ENCODE peak calls at places on chromosomes 3 and 15, in five cellular contexts. X, Q, M, U and V are unnamed samples.
A peak's percentile ranks its signal among the peaks of the same experiment; 100 is the strongest.

GRCh38 chr3:107574650-107575049 is 51.9 kb downstream of the BBX start:
- DNase-seq in X (peak; percentile 72), Q (no peak), M (no peak), U (no peak), V (no peak)

GRCh38 chr3:150635526-150635925 is 32.4 kb downstream of the SELENOT start:
- DNase-seq in X (peak; percentile 18), Q (no peak), M (no peak), U (no peak), V (no peak)

GRCh38 chr15:80898040-80898439 is 91.6 kb downstream of the MESD start:
- DNase-seq in X (no peak), Q (no peak), M (no peak), U (no peak), V (no peak)

GRCh38 chr15:92448370-92448769 is 54.7 kb downstream of the ST8SIA2 start:
- DNase-seq in X (no peak), Q (no peak), M (no peak), U (no peak), V (no peak)

GRCh38 chr3:85912981-85913380 is 954.2 kb downstream of the CADM2 start:
- DNase-seq in X (no peak), Q (no peak), M (no peak), U (no peak), V (no peak)

GRCh38 chr15:91710072-91710471 is 143.4 kb upstream of the SLCO3A1 start:
- DNase-seq in X (no peak), Q (no peak), M (no peak), U (peak; percentile 32), V (no peak)

GRCh38 chr15:72733941-72734738 is 48.1 kb downstream of the BBS4 start:
- DNase-seq in X (no peak), Q (no peak), M (no peak), U (no peak), V (no peak)

GRCh38 chr3:183265713-183266417 is 12.8 kb downstream of the B3GNT5 start:
- DNase-seq in X (peak; percentile 66), Q (no peak), M (no peak), U (peak; percentile 73), V (no peak)

GRCh38 chr3:39103324-39103693 is 4.1 kb downstream of the GORASP1 start:
- DNase-seq in X (no peak), Q (no peak), M (no peak), U (no peak), V (no peak)

GRCh38 chr3:184289426-184289938 is 9.6 kb upstream of the PSMD2 start:
- DNase-seq in X (peak; percentile 65), Q (no peak), M (no peak), U (peak; percentile 75), V (no peak)

GRCh38 chr3:116647955-116648354 is 61.6 kb upstream of the TUSC7 start:
- DNase-seq in X (no peak), Q (no peak), M (no peak), U (no peak), V (no peak)

GRCh38 chr15:63636518-63637061 is 39.4 kb downstream of the FBXL22 start:
- DNase-seq in X (no peak), Q (no peak), M (no peak), U (no peak), V (no peak)

GRCh38 chr3:116339441-116340028 is 105.8 kb downstream of the LSAMP start:
- DNase-seq in X (peak; percentile 81), Q (no peak), M (peak; percentile 86), U (no peak), V (peak; percentile 61)

GRCh38 chr15:71191296-71191695 is 76.0 kb downstream of the THSD4 start:
- DNase-seq in X (no peak), Q (no peak), M (no peak), U (no peak), V (no peak)

GRCh38 chr3:129618186-129618820 is 11.8 kb upstream of the PLXND1 start:
- DNase-seq in X (no peak), Q (peak; percentile 15), M (peak; percentile 63), U (no peak), V (no peak)

GRCh38 chr3:142888099-142888483 is 792 bp downstream of the PCOLCE2 start:
- DNase-seq in X (peak; percentile 64), Q (no peak), M (no peak), U (no peak), V (peak; percentile 74)

GRCh38 chr3:197793246-197793645 is 2.2 kb downstream of the LRCH3 start:
- DNase-seq in X (peak; percentile 46), Q (no peak), M (no peak), U (no peak), V (no peak)

GRCh38 chr3:17730318-17730967 is 12.0 kb downstream of the TBC1D5 start:
- DNase-seq in X (peak; percentile 78), Q (no peak), M (no peak), U (peak; percentile 26), V (no peak)

GRCh38 chr15:25439456-25439836 is 622 bp upstream of the UBE3A start:
- DNase-seq in X (peak; percentile 31), Q (peak; percentile 54), M (no peak), U (no peak), V (no peak)

GRCh38 chr3:192812736-192813383 is 85.5 kb upstream of the FGF12 start:
- DNase-seq in X (peak; percentile 75), Q (no peak), M (no peak), U (peak; percentile 47), V (no peak)

GRCh38 chr3:106036706-106037105 is 167.9 kb upstream of the CBLB start:
- DNase-seq in X (no peak), Q (no peak), M (no peak), U (no peak), V (no peak)

GRCh38 chr3:13044496-13045244 is 28.6 kb downstream of the IQSEC1 start:
- DNase-seq in X (no peak), Q (no peak), M (no peak), U (no peak), V (no peak)

GRCh38 chr15:41904487-41905359 is 10.9 kb upstream of the SPTBN5 start:
- DNase-seq in X (peak; percentile 74), Q (no peak), M (peak; percentile 78), U (peak; percentile 68), V (peak; percentile 73)

GRCh38 chr3:149085828-149086231 is 503 bp downstream of the HLTF start:
- DNase-seq in X (peak; percentile 40), Q (no peak), M (peak; percentile 68), U (no peak), V (no peak)

GRCh38 chr15:76376816-76377215 is 40.2 kb downstream of the ISL2 start:
- DNase-seq in X (no peak), Q (no peak), M (no peak), U (no peak), V (no peak)

GRCh38 chr3:13513051-13513912 is 33.2 kb downstream of the HDAC11 start:
- DNase-seq in X (peak; percentile 18), Q (no peak), M (no peak), U (peak; percentile 79), V (no peak)

GRCh38 chr3:107133891-107134290 is 243.3 kb upstream of the CCDC54 start:
- DNase-seq in X (peak; percentile 31), Q (no peak), M (no peak), U (no peak), V (no peak)

GRCh38 chr3:55645406-55645805 is 158.3 kb upstream of the WNT5A start:
- DNase-seq in X (no peak), Q (no peak), M (no peak), U (no peak), V (no peak)

GRCh38 chr3:194617827-194618226 is 15.4 kb downstream of the TMEM44 start:
- DNase-seq in X (peak; percentile 33), Q (no peak), M (no peak), U (peak; percentile 78), V (no peak)

DNA sequence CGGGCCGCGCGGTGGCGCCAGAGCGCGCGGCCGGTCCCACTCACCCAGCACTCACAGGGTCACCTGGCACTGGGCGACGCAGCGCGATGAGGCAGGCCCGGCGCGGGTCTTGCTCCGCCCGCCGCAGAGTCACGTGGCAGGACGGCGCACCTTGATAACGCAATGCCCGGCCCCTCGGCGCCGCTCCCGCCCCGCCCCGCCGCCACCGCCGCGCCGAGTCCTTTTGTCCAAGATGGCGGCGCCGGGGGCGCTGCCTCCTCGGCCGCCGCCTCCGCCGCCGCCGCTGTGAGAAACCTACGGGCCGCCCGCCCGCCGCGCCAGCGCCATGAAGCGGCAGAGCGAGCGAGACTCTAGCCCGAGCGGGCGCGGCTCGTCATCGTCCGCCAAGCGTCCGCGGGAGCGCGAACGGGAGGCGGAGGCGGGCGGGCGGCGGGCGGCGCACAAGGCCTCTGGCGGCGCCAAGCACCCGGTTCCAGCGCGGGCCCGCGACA is at the start of gene RBM15B:
- DNase-seq in X (peak; percentile 98), Q (peak; percentile 98), M (peak; percentile 99), U (peak; percentile 97), V (peak; percentile 97)
- H3K4me1 ChIP-seq in X (peaks cover 19% of the 10 kb centered on the region), Q (peaks cover 38% of the 10 kb centered on the region), M (peaks cover 55% of the 10 kb centered on the region), U (peaks cover 50% of the 10 kb centered on the region), V (no peaks in the 10 kb centered on the region)

GRCh38 chr3:159169828-159170227 is 368.0 kb downstream of the MFSD1 start:
- DNase-seq in X (peak; percentile 42), Q (no peak), M (no peak), U (no peak), V (no peak)
- H3K27me3 ChIP-seq in X (no peaks in the 10 kb centered on the region), Q (peaks cover 3% of the 10 kb centered on the region), M (no peaks in the 10 kb centered on the region), U (no peaks in the 10 kb centered on the region), V (no peaks in the 10 kb centered on the region)

DNA sequence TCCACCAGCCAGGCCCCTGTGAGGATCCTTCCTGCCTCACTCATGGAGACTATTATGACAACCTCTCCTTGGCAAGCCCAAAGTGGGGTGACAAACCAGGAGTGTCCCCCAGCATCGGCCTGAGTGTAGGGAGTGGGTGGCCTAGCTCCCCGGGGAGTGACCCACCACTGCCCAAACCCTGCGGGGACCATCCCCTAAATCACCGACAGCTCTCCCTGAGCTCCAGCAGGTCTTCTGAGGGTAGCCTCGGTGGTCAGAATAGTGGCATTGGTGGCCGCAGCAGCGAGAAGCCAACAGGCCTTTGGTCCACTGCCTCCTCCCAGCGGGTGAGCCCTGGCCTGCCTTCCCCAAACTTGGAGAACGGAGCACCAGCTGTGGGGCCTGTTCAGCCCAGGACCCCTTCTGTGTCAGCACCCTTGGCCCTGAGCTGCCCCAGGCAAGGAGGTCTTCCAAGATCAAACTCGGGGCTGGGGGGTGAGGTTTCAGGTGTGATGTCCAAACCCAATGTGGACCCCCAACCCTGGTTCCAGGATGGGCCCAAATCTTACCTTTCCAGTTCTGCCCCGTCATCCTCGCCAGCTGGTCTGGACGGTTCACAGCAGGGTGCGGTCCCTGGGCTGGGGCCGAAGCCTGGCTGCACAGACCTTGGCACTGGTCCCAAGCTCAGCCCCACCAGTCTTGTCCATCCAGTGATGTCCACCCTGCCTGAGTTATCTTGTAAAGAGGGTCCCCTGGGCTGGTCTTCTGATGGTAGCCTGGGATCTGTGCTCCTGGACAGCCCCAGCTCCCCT is 1.0 kb downstream of the LIMD1 start:
- DNase-seq in X (no peak), Q (peak; percentile 36), M (peak; percentile 76), U (peak; percentile 56), V (no peak)
- H3K4me1 ChIP-seq in X (peaks cover 17% of the 10 kb centered on the region), Q (peaks cover 30% of the 10 kb centered on the region), M (peaks cover 63% of the 10 kb centered on the region), U (peaks cover 39% of the 10 kb centered on the region), V (peaks cover 74% of the 10 kb centered on the region)

GRCh38 chr15:52464478-52464877 is 64.2 kb downstream of the MYO5A start:
- DNase-seq in X (no peak), Q (no peak), M (no peak), U (no peak), V (no peak)

GRCh38 chr15:52464040-52464439 is 64.6 kb downstream of the MYO5A start:
- DNase-seq in X (no peak), Q (no peak), M (no peak), U (no peak), V (no peak)

GRCh38 chr15:52463638-52464037 is 65.0 kb downstream of the MYO5A start:
- DNase-seq in X (peak; percentile 13), Q (no peak), M (no peak), U (no peak), V (no peak)

GRCh38 chr15:52466716-52467115 is 62.0 kb downstream of the MYO5A start:
- DNase-seq in X (no peak), Q (no peak), M (no peak), U (no peak), V (no peak)

GRCh38 chr15:52466134-52466701 is 62.5 kb downstream of the MYO5A start:
- DNase-seq in X (no peak), Q (peak; percentile 31), M (peak; percentile 68), U (no peak), V (no peak)
- H3K27me3 ChIP-seq in X (no peaks in the 10 kb centered on the region), Q (no peaks in the 10 kb centered on the region), M (no peaks in the 10 kb centered on the region), U (no peaks in the 10 kb centered on the region), V (no peaks in the 10 kb centered on the region)